ENCODE peak calls at places on chromosome 15, in five cellular contexts. One of them, this sample, is unnamed.

GRCh38 chr15:67017318-67017717 is 48.1 kb upstream of the SMAD3 start:
- DNase-seq in PC-3: no peak
- DNase-seq in Karpas-422: no peak
- DNase-seq in neural progenitor cell: no peak
- DNase-seq in endothelial cell of umbilical vein: no peak
- DNase-seq in this sample: no peak

GRCh38 chr15:100495861-100496260 is 32.9 kb downstream of the CERS3 start:
- DNase-seq in Karpas-422: no peak
- DNase-seq in neural progenitor cell: no peak
- DNase-seq in endothelial cell of umbilical vein: no peak
- DNase-seq in PC-3: no peak
- DNase-seq in this sample: no peak

GRCh38 chr15:59222106-59222505 is 15.5 kb downstream of the LDHAL6B start:
- DNase-seq in neural progenitor cell: no peak
- DNase-seq in PC-3: peak; percentile 35
- DNase-seq in endothelial cell of umbilical vein: no peak
- DNase-seq in Karpas-422: no peak
- DNase-seq in this sample: no peak

GRCh38 chr15:95196176-95196915 is 965.0 kb downstream of the MCTP2 start:
- DNase-seq in endothelial cell of umbilical vein: no peak
- DNase-seq in neural progenitor cell: no peak
- DNase-seq in Karpas-422: no peak
- DNase-seq in PC-3: peak; percentile 27
- DNase-seq in this sample: peak; percentile 14

GRCh38 chr15:83848315-83849050 is 194.6 kb downstream of the ADAMTSL3 start:
- DNase-seq in endothelial cell of umbilical vein: no peak
- DNase-seq in Karpas-422: no peak
- DNase-seq in PC-3: peak; percentile 82
- DNase-seq in neural progenitor cell: no peak
- DNase-seq in this sample: peak; percentile 33

GRCh38 chr15:82810061-82810862 is 834 bp downstream of the WHAMM start:
- DNase-seq in endothelial cell of umbilical vein: peak; percentile 60
- DNase-seq in Karpas-422: peak; percentile 83
- DNase-seq in neural progenitor cell: peak; percentile 71
- DNase-seq in PC-3: peak; percentile 39
- DNase-seq in this sample: peak; percentile 82

GRCh38 chr15:28132524-28133275 is 33.6 kb upstream of the OCA2 start:
- DNase-seq in endothelial cell of umbilical vein: peak; percentile 47
- DNase-seq in neural progenitor cell: no peak
- DNase-seq in Karpas-422: no peak
- DNase-seq in PC-3: no peak
- DNase-seq in this sample: no peak

GRCh38 chr15:60079210-60079609 is 75.1 kb downstream of the FOXB1 start:
- DNase-seq in Karpas-422: peak; percentile 47
- DNase-seq in neural progenitor cell: peak; percentile 41
- DNase-seq in PC-3: peak; percentile 26
- DNase-seq in endothelial cell of umbilical vein: no peak
- DNase-seq in this sample: no peak

GRCh38 chr15:90306560-90306959 is 41.1 kb downstream of the NGRN start:
- DNase-seq in neural progenitor cell: no peak
- DNase-seq in PC-3: no peak
- DNase-seq in Karpas-422: no peak
- DNase-seq in endothelial cell of umbilical vein: no peak
- DNase-seq in this sample: no peak

DNA sequence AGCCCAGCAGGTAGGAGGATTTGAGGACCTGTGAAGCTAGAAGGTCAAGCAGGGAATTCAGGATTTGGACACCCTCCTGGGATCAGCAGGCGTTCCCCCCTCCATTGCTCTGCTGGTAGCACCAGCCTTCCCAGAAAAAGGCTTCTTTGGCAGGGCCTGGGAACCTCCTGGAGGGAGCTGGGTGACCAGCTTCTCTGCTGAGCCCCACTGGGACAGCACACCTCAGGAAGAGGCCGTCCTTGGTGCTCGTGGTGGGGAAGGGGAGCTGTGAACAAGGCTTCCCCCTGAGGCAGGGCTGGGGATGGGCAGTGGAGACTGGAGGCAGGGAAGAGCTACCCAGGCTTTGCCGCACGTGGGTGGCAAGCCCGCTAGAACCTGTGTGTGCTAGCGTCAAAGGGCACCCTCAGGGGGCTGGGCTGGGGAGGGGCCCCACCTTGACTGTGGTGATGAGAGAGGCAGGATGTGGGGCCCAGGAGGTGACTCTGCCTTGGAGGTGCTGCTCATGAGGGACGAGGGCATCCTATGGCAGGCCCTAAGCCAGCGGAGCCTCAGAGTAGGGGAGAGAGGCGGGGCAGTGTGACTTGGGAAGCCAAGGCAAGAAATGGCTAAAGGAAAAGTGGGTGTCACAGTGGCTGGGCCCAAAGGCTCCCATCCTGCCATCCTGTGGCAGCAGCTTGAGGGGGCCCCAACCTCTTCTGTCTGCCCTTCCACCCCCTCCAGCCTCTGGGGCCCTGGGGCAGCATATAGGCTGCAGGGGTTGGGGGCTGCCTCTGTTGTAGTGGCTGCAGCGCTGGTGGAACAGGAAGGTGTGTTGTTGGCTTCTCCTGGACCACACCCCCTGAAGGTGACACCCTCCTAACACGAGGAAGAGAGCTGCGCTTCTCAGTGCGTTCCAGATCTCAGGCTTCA is 20.7 kb downstream of the KLF13 start:
- DNase-seq in PC-3: no peak
- DNase-seq in endothelial cell of umbilical vein: no peak
- DNase-seq in Karpas-422: no peak
- DNase-seq in neural progenitor cell: no peak
- DNase-seq in this sample: no peak
- H2AFZ ChIP-seq in PC-3: no peak overlapping the region
- H2AFZ ChIP-seq in endothelial cell of umbilical vein: no peak overlapping the region
- H2AFZ ChIP-seq in Karpas-422: no peak overlapping the region
- H2AFZ ChIP-seq in neural progenitor cell: no peak overlapping the region
- H2AFZ ChIP-seq in this sample: no peak overlapping the region

GRCh38 chr15:99437315-99438221 is 128.2 kb upstream of the MEF2A start:
- DNase-seq in neural progenitor cell: no peak
- DNase-seq in Karpas-422: no peak
- DNase-seq in PC-3: no peak
- DNase-seq in endothelial cell of umbilical vein: no peak
- DNase-seq in this sample: no peak
- H2AFZ ChIP-seq in neural progenitor cell: no peak overlapping the region
- H2AFZ ChIP-seq in Karpas-422: no peak overlapping the region
- H2AFZ ChIP-seq in PC-3: no peak overlapping the region
- H2AFZ ChIP-seq in endothelial cell of umbilical vein: no peak overlapping the region
- H2AFZ ChIP-seq in this sample: no peak overlapping the region

GRCh38 chr15:77542491-77543001 is 90.2 kb downstream of the LINGO1 start:
- DNase-seq in PC-3: peak; percentile 72
- DNase-seq in endothelial cell of umbilical vein: no peak
- DNase-seq in neural progenitor cell: no peak
- DNase-seq in Karpas-422: no peak
- DNase-seq in this sample: no peak
- H2AFZ ChIP-seq in PC-3: peak overlapping the region; percentile 86
- H2AFZ ChIP-seq in endothelial cell of umbilical vein: no peak overlapping the region
- H2AFZ ChIP-seq in neural progenitor cell: no peak overlapping the region
- H2AFZ ChIP-seq in Karpas-422: peak overlapping the region; percentile 90
- H2AFZ ChIP-seq in this sample: no peak overlapping the region

GRCh38 chr15:91751611-91752010 is 101.9 kb upstream of the SLCO3A1 start:
- DNase-seq in endothelial cell of umbilical vein: no peak
- DNase-seq in Karpas-422: no peak
- DNase-seq in PC-3: no peak
- DNase-seq in neural progenitor cell: no peak
- DNase-seq in this sample: no peak

DNA sequence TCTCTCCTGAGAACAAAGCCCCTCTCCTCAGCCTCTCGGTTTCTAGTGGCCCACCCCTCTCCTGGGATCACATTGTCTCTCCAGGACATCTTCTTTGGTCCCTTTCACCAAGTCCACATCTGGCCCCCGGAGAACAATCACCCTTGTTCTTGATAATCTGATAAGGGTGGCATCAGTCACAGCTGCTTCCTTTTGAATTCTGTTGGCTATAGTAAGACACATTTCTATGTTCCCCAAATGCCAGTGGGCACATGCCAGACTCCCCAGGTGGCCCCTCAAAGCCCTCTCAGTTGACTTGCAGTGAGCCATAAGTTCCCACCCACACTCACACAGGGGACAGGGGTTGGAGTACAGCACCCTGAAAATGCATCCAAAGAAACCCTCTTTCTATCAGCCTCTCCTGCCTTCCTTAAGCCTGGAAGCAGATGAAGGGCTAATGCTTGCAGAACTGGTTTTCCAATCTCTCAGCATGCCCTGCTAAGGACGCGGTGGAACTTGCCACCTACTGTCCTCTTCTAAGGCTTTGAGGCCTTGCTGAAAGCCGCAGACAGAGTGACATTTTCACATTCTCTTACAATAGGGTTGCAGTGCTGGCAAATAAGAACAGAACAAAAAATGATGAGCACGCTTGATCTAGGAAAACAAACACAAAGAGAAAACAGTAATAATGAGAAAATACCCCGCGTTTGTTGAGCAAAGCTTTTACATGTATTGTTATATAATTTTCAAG is 101.3 kb upstream of the SLCO3A1 start:
- DNase-seq in PC-3: no peak
- DNase-seq in Karpas-422: no peak
- DNase-seq in neural progenitor cell: no peak
- DNase-seq in endothelial cell of umbilical vein: no peak
- DNase-seq in this sample: no peak
- H2AFZ ChIP-seq in PC-3: no peak overlapping the region
- H2AFZ ChIP-seq in Karpas-422: no peak overlapping the region
- H2AFZ ChIP-seq in neural progenitor cell: no peak overlapping the region
- H2AFZ ChIP-seq in endothelial cell of umbilical vein: no peak overlapping the region
- H2AFZ ChIP-seq in this sample: no peak overlapping the region

GRCh38 chr15:40948706-40949473 is 4.4 kb upstream of the CHAC1 start:
- DNase-seq in Karpas-422: no peak
- DNase-seq in neural progenitor cell: no peak
- DNase-seq in endothelial cell of umbilical vein: no peak
- DNase-seq in PC-3: no peak
- DNase-seq in this sample: no peak
- H2AFZ ChIP-seq in Karpas-422: no peak overlapping the region
- H2AFZ ChIP-seq in neural progenitor cell: no peak overlapping the region
- H2AFZ ChIP-seq in endothelial cell of umbilical vein: no peak overlapping the region
- H2AFZ ChIP-seq in PC-3: no peak overlapping the region
- H2AFZ ChIP-seq in this sample: no peak overlapping the region

GRCh38 chr15:80838012-80838411 is 58.8 kb downstream of the CEMIP start:
- DNase-seq in PC-3: no peak
- DNase-seq in neural progenitor cell: no peak
- DNase-seq in Karpas-422: no peak
- DNase-seq in endothelial cell of umbilical vein: no peak
- DNase-seq in this sample: no peak
- H2AFZ ChIP-seq in PC-3: no peak overlapping the region
- H2AFZ ChIP-seq in neural progenitor cell: no peak overlapping the region
- H2AFZ ChIP-seq in Karpas-422: no peak overlapping the region
- H2AFZ ChIP-seq in endothelial cell of umbilical vein: no peak overlapping the region
- H2AFZ ChIP-seq in this sample: no peak overlapping the region

DNA sequence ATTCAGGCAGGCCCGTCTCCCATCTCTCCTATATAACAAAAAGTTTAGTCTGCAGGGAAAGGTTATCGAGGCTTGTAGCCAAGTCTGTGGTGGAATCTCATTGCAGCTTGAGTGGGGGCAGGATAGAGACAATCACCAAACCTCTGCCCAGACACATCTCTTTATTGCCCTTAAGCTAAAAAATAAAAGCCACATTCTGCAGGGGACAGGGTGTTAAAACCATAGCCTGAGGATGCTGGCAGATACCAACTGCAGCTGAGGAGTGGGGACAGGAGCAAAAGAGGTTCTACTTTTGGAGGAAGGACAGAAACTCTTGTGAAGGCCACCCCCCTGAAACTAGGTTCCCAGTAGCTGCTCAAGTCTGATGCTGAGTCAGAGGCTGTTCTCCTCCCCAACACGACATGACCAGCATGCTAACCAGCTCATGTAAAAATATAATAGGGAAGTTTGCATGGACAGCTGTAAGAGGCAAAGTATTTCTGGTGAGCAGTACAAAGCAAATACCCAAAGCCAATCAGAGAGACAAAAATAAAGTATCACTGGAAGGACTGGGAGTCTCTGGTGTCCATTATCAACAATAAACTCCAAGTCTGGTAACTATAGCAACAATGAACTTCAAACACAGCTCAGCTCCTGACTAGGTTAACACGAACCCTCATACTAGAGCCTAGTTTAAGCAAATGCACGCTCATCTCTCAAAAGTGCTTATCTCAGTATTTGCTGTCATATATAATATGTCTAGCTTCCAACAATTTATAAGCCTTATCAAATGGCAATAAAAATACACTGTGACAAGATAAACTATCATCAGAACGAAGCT is 362.2 kb upstream of the SLCO3A1 start:
- DNase-seq in endothelial cell of umbilical vein: no peak
- DNase-seq in PC-3: no peak
- DNase-seq in Karpas-422: no peak
- DNase-seq in neural progenitor cell: no peak
- DNase-seq in this sample: no peak
- H2AFZ ChIP-seq in endothelial cell of umbilical vein: no peak overlapping the region
- H2AFZ ChIP-seq in PC-3: no peak overlapping the region
- H2AFZ ChIP-seq in Karpas-422: no peak overlapping the region
- H2AFZ ChIP-seq in neural progenitor cell: no peak overlapping the region
- H2AFZ ChIP-seq in this sample: no peak overlapping the region

DNA sequence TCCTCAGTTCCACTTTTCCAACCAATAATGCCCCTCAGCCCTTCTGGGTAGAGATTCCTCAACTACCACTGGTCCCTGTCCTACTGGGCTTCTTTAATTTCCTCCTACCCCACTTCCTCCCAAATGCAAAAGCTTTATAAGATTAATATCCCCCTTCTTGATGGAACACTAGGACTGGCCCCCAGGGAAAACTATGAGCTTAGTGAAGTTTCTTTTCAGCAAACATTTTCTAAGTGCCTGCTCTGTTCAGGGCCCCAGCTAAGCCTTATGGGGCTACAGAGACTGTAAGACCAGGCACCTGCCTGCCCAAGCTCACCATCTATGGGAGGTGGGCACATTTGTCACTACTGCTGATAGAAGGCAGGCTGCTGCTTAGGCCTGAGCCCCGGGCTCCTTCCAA is 79.4 kb downstream of the RPLP1 start:
- DNase-seq in neural progenitor cell: no peak
- DNase-seq in PC-3: no peak
- DNase-seq in endothelial cell of umbilical vein: no peak
- DNase-seq in Karpas-422: no peak
- DNase-seq in this sample: no peak
- H2AFZ ChIP-seq in neural progenitor cell: no peak overlapping the region
- H2AFZ ChIP-seq in PC-3: no peak overlapping the region
- H2AFZ ChIP-seq in endothelial cell of umbilical vein: no peak overlapping the region
- H2AFZ ChIP-seq in Karpas-422: no peak overlapping the region
- H2AFZ ChIP-seq in this sample: no peak overlapping the region

GRCh38 chr15:42093966-42094365 is 396 bp downstream of the PLA2G4D start:
- DNase-seq in neural progenitor cell: no peak
- DNase-seq in Karpas-422: no peak
- DNase-seq in PC-3: no peak
- DNase-seq in endothelial cell of umbilical vein: no peak
- DNase-seq in this sample: no peak
- H2AFZ ChIP-seq in neural progenitor cell: no peak overlapping the region
- H2AFZ ChIP-seq in Karpas-422: no peak overlapping the region
- H2AFZ ChIP-seq in PC-3: no peak overlapping the region
- H2AFZ ChIP-seq in endothelial cell of umbilical vein: no peak overlapping the region
- H2AFZ ChIP-seq in this sample: no peak overlapping the region

DNA sequence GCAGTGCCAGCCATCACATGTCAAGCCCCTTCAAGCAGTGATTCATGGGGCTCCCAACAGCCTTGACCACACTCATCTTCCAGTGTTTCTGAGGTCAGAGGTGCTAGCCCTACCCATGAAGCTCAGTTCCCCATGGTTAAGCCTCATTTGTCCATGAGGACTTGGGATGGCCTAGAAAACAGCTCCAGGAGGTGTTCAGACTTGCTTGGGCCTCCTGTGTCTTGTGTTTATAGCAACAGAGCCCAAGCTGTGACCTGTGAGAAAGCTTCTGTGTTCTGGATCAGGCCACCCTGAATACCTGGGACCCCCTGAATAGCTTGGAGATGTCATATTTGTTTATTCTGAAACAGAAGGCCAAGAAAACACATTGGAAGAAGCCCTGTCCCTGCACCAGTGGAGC is 36.7 kb downstream of the LARP6 start:
- DNase-seq in endothelial cell of umbilical vein: no peak
- DNase-seq in neural progenitor cell: no peak
- DNase-seq in Karpas-422: no peak
- DNase-seq in PC-3: no peak
- DNase-seq in this sample: no peak
- H2AFZ ChIP-seq in endothelial cell of umbilical vein: no peak overlapping the region
- H2AFZ ChIP-seq in neural progenitor cell: peak overlapping the region; percentile 10
- H2AFZ ChIP-seq in Karpas-422: no peak overlapping the region
- H2AFZ ChIP-seq in PC-3: no peak overlapping the region
- H2AFZ ChIP-seq in this sample: no peak overlapping the region